ENCODE peak calls at places on chromosome 7, in seven cellular contexts. L, X, B, H, K, P and V are unnamed samples.

GRCh38 chr7:146655928-146656797 is 539.6 kb downstream of the CNTNAP2 start:
- DNase-seq in L (no peak), X (peak; percentile 61), B (no peak), H (no peak), K (no peak), P (peak; percentile 43), V (no peak)

GRCh38 chr7:106063039-106063438 is 49.1 kb downstream of the SYPL1 start:
- DNase-seq in L (no peak), X (no peak), B (no peak), H (no peak), K (no peak), P (no peak), V (no peak)

GRCh38 chr7:37421820-37422219 is 26.8 kb downstream of the ELMO1 start:
- DNase-seq in L (no peak), X (no peak), B (no peak), H (no peak), K (no peak), P (no peak), V (no peak)

GRCh38 chr7:116540743-116541142 is 15.9 kb downstream of the CAV1 start:
- DNase-seq in L (no peak), X (no peak), B (no peak), H (no peak), K (no peak), P (no peak), V (no peak)

GRCh38 chr7:155996718-155997059 is 184.4 kb upstream of the SHH start:
- DNase-seq in L (no peak), X (no peak), B (no peak), H (no peak), K (no peak), P (no peak), V (no peak)

GRCh38 chr7:101129603-101130117 is 2.8 kb downstream of the SERPINE1 start:
- DNase-seq in L (no peak), X (no peak), B (no peak), H (no peak), K (no peak), P (no peak), V (no peak)

GRCh38 chr7:74058486-74058885 is 25.1 kb upstream of the LIMK1 start:
- DNase-seq in L (no peak), X (no peak), B (no peak), H (no peak), K (no peak), P (no peak), V (no peak)

GRCh38 chr7:94656925-94657731 is 1.2 kb upstream of the SGCE start:
- DNase-seq in L (no peak), X (no peak), B (no peak), H (peak; percentile 2), K (no peak), P (no peak), V (no peak)

GRCh38 chr7:107966701-107967100 is 36.3 kb downstream of the LAMB1 start:
- DNase-seq in L (no peak), X (no peak), B (no peak), H (no peak), K (no peak), P (no peak), V (no peak)

GRCh38 chr7:44067064-44067951 is 1.9 kb upstream of the PGAM2 start:
- DNase-seq in L (peak; percentile 55), X (no peak), B (no peak), H (no peak), K (no peak), P (peak; percentile 6), V (peak; percentile 22)

GRCh38 chr7:55569269-55569663 is 3.0 kb downstream of the VOPP1 start:
- DNase-seq in L (no peak), X (no peak), B (no peak), H (no peak), K (no peak), P (no peak), V (no peak)

GRCh38 chr7:120089968-120090367 is 183.0 kb upstream of the KCND2 start:
- DNase-seq in L (no peak), X (no peak), B (no peak), H (no peak), K (no peak), P (no peak), V (no peak)
- TF ChIP-seq CTCF in L (no peak), X (no peak), B (no peak), H (no peak), K (peak; percentile 33), P (no peak), V (no peak)

GRCh38 chr7:132380065-132380464 is 196.2 kb downstream of the PLXNA4 start:
- DNase-seq in L (peak; percentile 85), X (no peak), B (no peak), H (no peak), K (no peak), P (peak; percentile 21), V (no peak)
- TF ChIP-seq CTCF in L (peak; percentile 13), X (no peak), B (no peak), H (no peak), K (no peak), P (no peak), V (no peak)

GRCh38 chr7:12436126-12436525 is 32.5 kb upstream of the VWDE start:
- DNase-seq in L (no peak), X (no peak), B (no peak), H (no peak), K (no peak), P (no peak), V (no peak)

GRCh38 chr7:12431886-12432285 is 28.2 kb upstream of the VWDE start:
- DNase-seq in L (no peak), X (no peak), B (peak; percentile 78), H (no peak), K (no peak), P (peak; percentile 67), V (no peak)

GRCh38 chr7:12436896-12437535 is 33.4 kb upstream of the VWDE start:
- DNase-seq in L (no peak), X (no peak), B (peak; percentile 27), H (no peak), K (no peak), P (peak; percentile 20), V (no peak)

GRCh38 chr7:12434012-12434642 is 30.5 kb upstream of the VWDE start:
- DNase-seq in L (no peak), X (no peak), B (no peak), H (no peak), K (no peak), P (no peak), V (no peak)
- TF ChIP-seq CTCF in L (no peak), X (peak; percentile 23), B (peak; percentile 61), H (peak; percentile 53), K (peak; percentile 53), P (no peak), V (peak; percentile 31)

GRCh38 chr7:142298631-142299030 is 40.8 kb upstream of the PRSS58 start:
- DNase-seq in L (no peak), X (no peak), B (no peak), H (no peak), K (no peak), P (no peak), V (no peak)

GRCh38 chr7:142300689-142301088 is 42.8 kb upstream of the PRSS58 start:
- DNase-seq in L (no peak), X (no peak), B (peak; percentile 33), H (peak; percentile 4), K (no peak), P (no peak), V (no peak)

GRCh38 chr7:142299226-142299625 is 41.4 kb upstream of the PRSS58 start:
- DNase-seq in L (no peak), X (no peak), B (no peak), H (no peak), K (no peak), P (no peak), V (no peak)

GRCh38 chr7:142301299-142301698 is 43.4 kb upstream of the PRSS58 start:
- DNase-seq in L (no peak), X (peak; percentile 33), B (no peak), H (no peak), K (no peak), P (no peak), V (no peak)

GRCh38 chr7:142298009-142298408 is 40.2 kb upstream of the PRSS58 start:
- DNase-seq in L (no peak), X (no peak), B (no peak), H (no peak), K (no peak), P (no peak), V (no peak)
- TF ChIP-seq CTCF in L (no peak), X (no peak), B (no peak), H (peak; percentile 13), K (peak; percentile 5), P (no peak), V (peak; percentile 30)

GRCh38 chr7:150871601-150872000 is 19.3 kb downstream of the AOC1 start:
- DNase-seq in L (no peak), X (no peak), B (no peak), H (no peak), K (no peak), P (no peak), V (no peak)

GRCh38 chr7:150867592-150867991 is 15.3 kb downstream of the AOC1 start:
- DNase-seq in L (no peak), X (no peak), B (no peak), H (no peak), K (no peak), P (no peak), V (no peak)

GRCh38 chr7:150874401-150875198 is 22.3 kb downstream of the AOC1 start:
- DNase-seq in L (no peak), X (no peak), B (no peak), H (no peak), K (no peak), P (no peak), V (no peak)

GRCh38 chr7:150866932-150867564 is 14.7 kb downstream of the AOC1 start:
- DNase-seq in L (no peak), X (no peak), B (no peak), H (no peak), K (no peak), P (no peak), V (no peak)

DNA sequence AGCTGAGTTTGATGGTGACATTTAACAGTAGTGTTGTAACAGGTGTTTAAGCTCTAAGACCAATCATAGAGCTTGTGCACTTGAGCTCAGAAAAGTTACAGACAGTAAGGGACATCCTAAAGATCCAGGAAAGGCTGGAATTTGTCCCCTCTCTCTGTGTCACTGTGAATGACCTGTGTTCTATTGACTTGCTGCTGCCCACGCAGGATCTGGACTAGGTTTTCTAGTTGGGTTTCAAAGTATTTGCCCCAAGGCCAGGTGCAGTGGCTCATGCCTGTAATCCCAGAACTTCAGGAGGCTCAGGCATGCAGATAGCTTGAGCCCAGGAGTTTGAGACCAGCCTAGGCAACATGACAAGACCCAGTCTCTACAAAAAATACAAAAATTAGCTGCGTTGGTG is 17.1 kb downstream of the AOC1 start:
- DNase-seq in L (no peak), X (no peak), B (no peak), H (no peak), K (no peak), P (no peak), V (no peak)
- TF ChIP-seq CTCF in L (no peak), X (no peak), B (no peak), H (no peak), K (no peak), P (no peak), V (no peak)

DNA sequence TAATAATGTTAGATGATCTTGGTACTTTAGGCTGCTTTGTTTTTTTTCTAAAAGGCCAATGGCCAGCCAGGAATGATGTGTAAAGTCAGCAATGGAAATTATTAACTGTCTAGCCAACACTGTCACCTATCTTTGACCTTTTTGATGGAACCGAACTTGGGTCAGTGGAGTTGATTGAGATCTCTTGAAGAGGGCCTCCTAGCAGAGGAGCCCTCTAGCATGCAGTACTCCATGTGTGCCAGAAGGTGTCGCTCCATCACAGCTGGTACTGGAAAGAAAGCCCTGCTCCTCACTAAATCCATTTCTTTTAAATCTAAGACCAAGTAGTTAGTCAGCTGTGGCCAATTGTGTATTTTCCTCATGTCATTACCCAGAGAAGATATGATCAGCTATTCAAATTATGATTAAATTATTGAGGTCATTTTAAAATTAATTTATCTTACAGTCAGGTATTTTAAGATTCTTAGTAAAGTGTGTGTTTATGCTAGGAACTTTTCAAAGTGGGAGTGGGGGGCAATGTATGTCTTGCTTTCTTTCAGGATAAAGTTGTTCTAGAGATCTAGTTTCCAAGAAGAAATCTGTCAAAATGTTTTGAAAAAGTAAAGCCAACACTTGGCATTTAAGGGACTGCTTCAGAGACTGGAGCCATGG is 33.1 kb upstream of the CROT start:
- DNase-seq in L (no peak), X (peak; percentile 11), B (peak; percentile 54), H (peak; percentile 42), K (peak; percentile 42), P (peak; percentile 62), V (no peak)
- TF ChIP-seq CTCF in L (peak; percentile 90), X (peak; percentile 93), B (peak; percentile 38), H (peak; percentile 95), K (peak; percentile 100), P (peak; percentile 92), V (peak; percentile 96)